ENCODE peak calls at places on chromosomes 6 and 20, in seven cellular contexts. L, E, C, X, Z, O and S are unnamed samples.

GRCh38 chr6:12017263-12017662 is 5.2 kb downstream of the HIVEP1 start:
- DNase-seq in L (no peak), E (no peak), C (no peak), X (no peak), Z (no peak), O (no peak), S (no peak)

GRCh38 chr6:6856538-6857523 is 250.9 kb upstream of the RREB1 start:
- DNase-seq in L (no peak), E (peak), C (no peak), X (no peak), Z (peak), O (peak), S (peak)

GRCh38 chr20:34010405-34010895 is 16.7 kb downstream of the RALY start:
- DNase-seq in L (no peak), E (no peak), C (no peak), X (no peak), Z (no peak), O (no peak), S (no peak)

GRCh38 chr6:48834706-48835105 is 628.3 kb downstream of the MMUT start:
- DNase-seq in L (no peak), E (no peak), C (no peak), X (no peak), Z (no peak), O (no peak), S (no peak)

GRCh38 chr20:38601216-38602184 is at the start of gene ARHGAP40:
- DNase-seq in L (peak), E (peak), C (peak), X (peak), Z (peak), O (no peak), S (peak)

GRCh38 chr6:167058261-167058660 is 59.1 kb downstream of the CEP43 start:
- DNase-seq in L (no peak), E (no peak), C (no peak), X (no peak), Z (no peak), O (no peak), S (no peak)

GRCh38 chr20:5970381-5970780 is 19.9 kb downstream of the MCM8 start:
- DNase-seq in L (no peak), E (no peak), C (no peak), X (no peak), Z (no peak), O (no peak), S (no peak)

GRCh38 chr20:48877299-48877698 is 44.2 kb upstream of the ARFGEF2 start:
- DNase-seq in L (no peak), E (no peak), C (no peak), X (no peak), Z (no peak), O (no peak), S (no peak)

GRCh38 chr6:158039571-158040050 is 57.9 kb downstream of the SYNJ2 start:
- DNase-seq in L (peak), E (no peak), C (no peak), X (peak), Z (no peak), O (no peak), S (no peak)

GRCh38 chr6:29887819-29888581 is 54.3 kb upstream of the HLA-A start:
- DNase-seq in L (no peak), E (peak), C (peak), X (no peak), Z (peak), O (peak), S (peak)

GRCh38 chr20:7094438-7094997 is 327.0 kb downstream of the BMP2 start:
- DNase-seq in L (peak), E (peak), C (no peak), X (peak), Z (peak), O (no peak), S (no peak)

GRCh38 chr6:43269273-43270007 is 26.2 kb downstream of the TTBK1 start:
- DNase-seq in L (no peak), E (no peak), C (no peak), X (peak), Z (no peak), O (no peak), S (no peak)

GRCh38 chr6:161410736-161411135 is 136.9 kb upstream of the AGPAT4 start:
- DNase-seq in L (no peak), E (no peak), C (no peak), X (no peak), Z (no peak), O (no peak), S (no peak)

GRCh38 chr6:137853569-137854213 is 13.4 kb upstream of the TNFAIP3 start:
- DNase-seq in L (no peak), E (no peak), C (no peak), X (no peak), Z (no peak), O (no peak), S (no peak)

GRCh38 chr6:157008568-157008967 is 231.4 kb downstream of the ARID1B start:
- DNase-seq in L (no peak), E (no peak), C (no peak), X (no peak), Z (no peak), O (no peak), S (no peak)

GRCh38 chr20:60095456-60095855 is 137.2 kb downstream of the CDH26 start:
- DNase-seq in L (no peak), E (no peak), C (no peak), X (no peak), Z (no peak), O (no peak), S (no peak)

GRCh38 chr20:3420211-3420707 is 12.8 kb upstream of the DNAAF9 start:
- DNase-seq in L (no peak), E (no peak), C (peak), X (no peak), Z (no peak), O (peak), S (peak)

GRCh38 chr20:40749985-40750506 is 61.0 kb upstream of the MAFB start:
- DNase-seq in L (no peak), E (no peak), C (no peak), X (no peak), Z (no peak), O (no peak), S (no peak)

GRCh38 chr6:49790340-49790739 is 3.3 kb upstream of the PGK2 start:
- DNase-seq in L (no peak), E (no peak), C (no peak), X (no peak), Z (no peak), O (no peak), S (no peak)

GRCh38 chr6:391559-392440 is at the start of gene IRF4:
- DNase-seq in L (no peak), E (peak), C (peak), X (no peak), Z (no peak), O (no peak), S (peak)

GRCh38 chr6:67252663-67253062 is 1382.4 kb upstream of the ADGRB3 start:
- DNase-seq in L (no peak), E (no peak), C (no peak), X (no peak), Z (peak), O (no peak), S (no peak)

GRCh38 chr6:117545161-117545595 is 57.1 kb downstream of the GOPC start:
- DNase-seq in L (peak), E (no peak), C (no peak), X (no peak), Z (no peak), O (no peak), S (no peak)

GRCh38 chr6:66675906-66676305 is 968.9 kb upstream of the EYS start:
- DNase-seq in L (no peak), E (no peak), C (no peak), X (no peak), Z (no peak), O (no peak), S (no peak)

GRCh38 chr6:54060286-54060685 is 51.0 kb upstream of the MLIP start:
- DNase-seq in L (no peak), E (no peak), C (no peak), X (no peak), Z (no peak), O (no peak), S (no peak)

GRCh38 chr20:11766961-11767360 is 150.7 kb upstream of the BTBD3 start:
- DNase-seq in L (no peak), E (no peak), C (no peak), X (no peak), Z (no peak), O (no peak), S (no peak)

GRCh38 chr6:3286641-3287171 is 28.0 kb downstream of the PSMG4 start:
- DNase-seq in L (no peak), E (no peak), C (no peak), X (no peak), Z (no peak), O (no peak), S (no peak)

GRCh38 chr6:97663252-97663651 is 380.2 kb upstream of the MMS22L start:
- DNase-seq in L (no peak), E (no peak), C (no peak), X (no peak), Z (no peak), O (no peak), S (no peak)

GRCh38 chr6:21873562-21873961 is 280.0 kb downstream of the SOX4 start:
- DNase-seq in L (no peak), E (no peak), C (no peak), X (no peak), Z (no peak), O (no peak), S (no peak)

GRCh38 chr6:101163611-101164010 is 229.9 kb upstream of the GRIK2 start:
- DNase-seq in L (no peak), E (no peak), C (no peak), X (no peak), Z (no peak), O (no peak), S (no peak)

GRCh38 chr20:44056010-44056698 is 130.8 kb downstream of the JPH2 start:
- DNase-seq in L (peak), E (peak), C (no peak), X (peak), Z (peak), O (no peak), S (no peak)

GRCh38 chr6:163179721-163180120 is 234.8 kb upstream of the QKI start:
- DNase-seq in L (no peak), E (no peak), C (no peak), X (no peak), Z (no peak), O (no peak), S (no peak)

GRCh38 chr6:156809446-156810178 is 32.4 kb downstream of the ARID1B start:
- DNase-seq in L (no peak), E (no peak), C (no peak), X (no peak), Z (no peak), O (no peak), S (no peak)

GRCh38 chr6:115729036-115729435 is 331.7 kb downstream of the FRK start:
- DNase-seq in L (no peak), E (no peak), C (no peak), X (no peak), Z (no peak), O (no peak), S (no peak)

GRCh38 chr6:107554918-107555317 is 65.0 kb downstream of the SOBP start:
- DNase-seq in L (no peak), E (no peak), C (no peak), X (no peak), Z (no peak), O (no peak), S (no peak)
- TF ChIP-seq TAF1 in L (no peak), E (no peak), C (no peak), X (no peak), Z (no peak), O (no peak), S (no peak)

GRCh38 chr20:17612975-17613327 is 43.1 kb downstream of the DSTN start:
- DNase-seq in L (no peak), E (no peak), C (no peak), X (no peak), Z (peak), O (no peak), S (peak)
- TF ChIP-seq POLR2AphosphoS5 in L (no peak), E (no peak), C (no peak), X (no peak), Z (no peak), O (no peak), S (no peak)

GRCh38 chr6:5121956-5122355 is 36.8 kb downstream of the PPP1R3G start:
- DNase-seq in L (no peak), E (no peak), C (no peak), X (no peak), Z (no peak), O (no peak), S (no peak)
- TF ChIP-seq TAF1 in L (no peak), E (no peak), C (no peak), X (no peak), Z (no peak), O (no peak), S (no peak)

GRCh38 chr6:105994522-105995402 is 91.4 kb upstream of the PRDM1 start:
- DNase-seq in L (no peak), E (peak), C (no peak), X (no peak), Z (peak), O (no peak), S (no peak)

GRCh38 chr6:105993341-105993740 is 92.8 kb upstream of the PRDM1 start:
- DNase-seq in L (no peak), E (no peak), C (no peak), X (no peak), Z (no peak), O (no peak), S (no peak)

GRCh38 chr6:105995403-105995699 is 90.8 kb upstream of the PRDM1 start:
- DNase-seq in L (no peak), E (no peak), C (no peak), X (no peak), Z (no peak), O (no peak), S (no peak)

GRCh38 chr6:105992315-105992961 is 93.7 kb upstream of the PRDM1 start:
- DNase-seq in L (peak), E (peak), C (peak), X (peak), Z (peak), O (peak), S (peak)

GRCh38 chr6:105993769-105994521 is 92.2 kb upstream of the PRDM1 start:
- DNase-seq in L (no peak), E (peak), C (no peak), X (no peak), Z (peak), O (no peak), S (no peak)
- TF ChIP-seq POLR2AphosphoS5 in L (no peak), E (no peak), C (no peak), X (no peak), Z (no peak), O (no peak), S (no peak)